ENCODE peak calls at places on chromosomes 7 and 10, in four cellular contexts. C is H1, H is K562, A is GM12878. T is an unnamed sample.

GRCh38 chr10:30968711-30969110 is 63.0 kb downstream of the ZNF438 start:
- DNase-seq in C (no peak), A (no peak), H (no peak), T (no peak)

GRCh38 chr10:113121153-113121552 is 171.1 kb downstream of the TCF7L2 start:
- DNase-seq in C (no peak), H (no peak), A (no peak), T (no peak)

GRCh38 chr10:31146496-31147219 is 115.0 kb upstream of the ZNF438 start:
- DNase-seq in C (no peak), H (no peak), A (no peak), T (peak)

GRCh38 chr10:102117391-102118159 is 2.6 kb downstream of the LDB1 start:
- DNase-seq in C (peak), H (no peak), A (no peak), T (no peak)

GRCh38 chr7:93551063-93551895 is 23.2 kb downstream of the CALCR start:
- DNase-seq in H (no peak), C (no peak), A (no peak), T (peak)

GRCh38 chr10:119807960-119808697 is 64.5 kb downstream of the MCMBP start:
- DNase-seq in H (no peak), A (no peak), C (no peak), T (no peak)

GRCh38 chr7:48255046-48255445 is 83.8 kb downstream of the ABCA13 start:
- DNase-seq in A (peak), H (no peak), C (no peak), T (no peak)

GRCh38 chr7:132773527-132773956 is 197.3 kb upstream of the PLXNA4 start:
- DNase-seq in H (no peak), C (no peak), A (no peak), T (no peak)

GRCh38 chr7:25216837-25217236 is 11.4 kb downstream of the NPVF start:
- DNase-seq in A (peak), C (no peak), H (peak), T (peak)

GRCh38 chr10:120586471-120586872 is 129.4 kb downstream of the PLPP4 start:
- DNase-seq in C (no peak), A (no peak), H (no peak), T (no peak)

DNA sequence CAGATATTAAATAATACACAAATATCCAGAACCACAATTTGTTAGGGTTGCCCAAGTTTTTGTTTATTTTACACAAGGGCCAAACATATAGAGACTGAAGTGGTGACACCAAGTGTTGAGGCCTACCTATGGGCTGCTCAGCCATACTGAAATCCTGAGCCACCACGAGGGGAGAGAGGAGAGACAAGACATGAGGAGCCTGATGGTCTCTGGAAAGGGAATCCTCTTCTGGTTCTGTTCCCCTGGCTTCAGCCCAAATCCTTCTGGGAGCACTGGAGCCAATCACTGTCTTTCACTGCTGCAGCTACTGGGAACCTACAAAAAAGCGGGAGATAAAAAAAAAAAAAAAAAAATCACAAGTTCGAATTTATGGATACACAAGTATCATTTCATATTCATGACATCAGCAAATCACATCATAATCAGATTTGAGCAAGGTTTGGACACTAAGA is 1.9 kb downstream of the SKIDA1 start:
- DNase-seq in A (no peak), C (no peak), H (no peak), T (no peak)
- TF ChIP-seq EGR1 in A (no peak), C (no peak), H (no peak), T (no peak)

GRCh38 chr10:84329986-84330651 is 1.7 kb downstream of the CCSER2 start:
- DNase-seq in C (no peak), A (peak), H (no peak), T (no peak)
- TF ChIP-seq EGR1 in C (no peak), A (no peak), H (no peak), T (no peak)

GRCh38 chr7:152735443-152736004 is 24.0 kb upstream of the ACTR3B start:
- DNase-seq in A (no peak), H (no peak), C (no peak), T (no peak)
- TF ChIP-seq EGR1 in A (no peak), H (no peak), C (no peak), T (no peak)

GRCh38 chr10:480928-481551 is 208.4 kb downstream of the DIP2C start:
- DNase-seq in H (no peak), A (no peak), C (peak), T (no peak)
- TF ChIP-seq EGR1 in H (no peak), A (no peak), C (no peak), T (no peak)

GRCh38 chr7:103348452-103348851 is 1.0 kb downstream of the PSMC2 start:
- DNase-seq in C (no peak), H (no peak), A (no peak), T (no peak)
- TF ChIP-seq EGR1 in C (no peak), H (no peak), A (no peak), T (no peak)

GRCh38 chr7:44884553-44885393 is 557 bp downstream of the PURB start:
- DNase-seq in C (peak), H (peak), A (no peak), T (no peak)

GRCh38 chr7:44883961-44884360 is 1.4 kb downstream of the PURB start:
- DNase-seq in H (no peak), C (no peak), A (no peak), T (no peak)

GRCh38 chr7:44885394-44886317 is at the start of gene PURB:
- DNase-seq in C (peak), A (peak), H (peak), T (peak)

GRCh38 chr7:44889096-44889775 is 3.9 kb upstream of the PURB start:
- DNase-seq in C (no peak), A (no peak), H (no peak), T (no peak)

GRCh38 chr7:44887293-44887692 is 2.0 kb upstream of the PURB start:
- DNase-seq in H (no peak), A (no peak), C (no peak), T (no peak)
- TF ChIP-seq EGR1 in H (no peak), A (peak), C (no peak), T (no peak)

T was measured in HCT116.